ENCODE peak calls at places on chromosome 17, in four cellular contexts. One of them, this sample, is unnamed.

GRCh38 chr17:7215136-7215638 is 4.4 kb downstream of the DLG4 start:
- DNase-seq in fibroblast of lung: no peak
- DNase-seq in HCT116: no peak
- DNase-seq in neuronal stem cell: no peak
- DNase-seq in this sample: no peak

GRCh38 chr17:39666601-39667261 is 1.5 kb upstream of the PNMT start:
- DNase-seq in fibroblast of lung: no peak
- DNase-seq in HCT116: no peak
- DNase-seq in neuronal stem cell: no peak
- DNase-seq in this sample: no peak

GRCh38 chr17:79715318-79716182 is 15.2 kb upstream of the ENPP7 start:
- DNase-seq in fibroblast of lung: no peak
- DNase-seq in HCT116: no peak
- DNase-seq in neuronal stem cell: no peak
- DNase-seq in this sample: no peak

GRCh38 chr17:38628441-38628840 is 22.7 kb upstream of the SRCIN1 start:
- DNase-seq in fibroblast of lung: no peak
- DNase-seq in HCT116: peak
- DNase-seq in neuronal stem cell: no peak
- DNase-seq in this sample: no peak

GRCh38 chr17:4986403-4986802 is 1.1 kb downstream of the CAMTA2 start:
- DNase-seq in fibroblast of lung: no peak
- DNase-seq in HCT116: no peak
- DNase-seq in neuronal stem cell: no peak
- DNase-seq in this sample: no peak

GRCh38 chr17:62888148-62888547 is 77.9 kb upstream of the TANC2 start:
- DNase-seq in fibroblast of lung: no peak
- DNase-seq in HCT116: no peak
- DNase-seq in neuronal stem cell: no peak
- DNase-seq in this sample: no peak

GRCh38 chr17:7261377-7262191 is 694 bp downstream of the CLDN7 start:
- DNase-seq in fibroblast of lung: no peak
- DNase-seq in HCT116: no peak
- DNase-seq in neuronal stem cell: no peak
- DNase-seq in this sample: no peak

GRCh38 chr17:76966486-76967181 is 98.4 kb downstream of the MGAT5B start:
- DNase-seq in fibroblast of lung: no peak
- DNase-seq in HCT116: no peak
- DNase-seq in neuronal stem cell: no peak
- DNase-seq in this sample: no peak

GRCh38 chr17:41334899-41335298 is 15.7 kb downstream of the KRT33A start:
- DNase-seq in fibroblast of lung: no peak
- DNase-seq in HCT116: no peak
- DNase-seq in neuronal stem cell: no peak
- DNase-seq in this sample: no peak

GRCh38 chr17:62597920-62598319 is 29.6 kb upstream of the MRC2 start:
- DNase-seq in fibroblast of lung: peak
- DNase-seq in HCT116: no peak
- DNase-seq in neuronal stem cell: no peak
- DNase-seq in this sample: no peak

GRCh38 chr17:45770632-45771472 is 13.3 kb upstream of the CRHR1 start:
- DNase-seq in fibroblast of lung: no peak
- DNase-seq in HCT116: no peak
- DNase-seq in neuronal stem cell: peak
- DNase-seq in this sample: no peak

GRCh38 chr17:62791235-62792121 is 16.6 kb downstream of the MARCHF10 start:
- DNase-seq in fibroblast of lung: peak
- DNase-seq in HCT116: no peak
- DNase-seq in neuronal stem cell: no peak
- DNase-seq in this sample: no peak

GRCh38 chr17:73043686-73044581 is 48.6 kb downstream of the SLC39A11 start:
- DNase-seq in fibroblast of lung: peak
- DNase-seq in HCT116: no peak
- DNase-seq in neuronal stem cell: no peak
- DNase-seq in this sample: no peak

GRCh38 chr17:44898768-44899073 is 524 bp downstream of the EFTUD2 start:
- DNase-seq in fibroblast of lung: no peak
- DNase-seq in HCT116: no peak
- DNase-seq in neuronal stem cell: no peak
- DNase-seq in this sample: no peak

GRCh38 chr17:35127751-35128514 is 6.5 kb downstream of the FNDC8 start:
- DNase-seq in fibroblast of lung: peak
- DNase-seq in HCT116: no peak
- DNase-seq in neuronal stem cell: no peak
- DNase-seq in this sample: no peak

GRCh38 chr17:78804777-78805176 is 22.7 kb upstream of the CYTH1 start:
- DNase-seq in fibroblast of lung: no peak
- DNase-seq in HCT116: no peak
- DNase-seq in neuronal stem cell: no peak
- DNase-seq in this sample: no peak

GRCh38 chr17:73748521-73748920 is 104.3 kb upstream of the SDK2 start:
- DNase-seq in fibroblast of lung: no peak
- DNase-seq in HCT116: no peak
- DNase-seq in neuronal stem cell: no peak
- DNase-seq in this sample: no peak

GRCh38 chr17:62902573-62903229 is 63.3 kb upstream of the TANC2 start:
- DNase-seq in fibroblast of lung: no peak
- DNase-seq in HCT116: no peak
- DNase-seq in neuronal stem cell: no peak
- DNase-seq in this sample: no peak

GRCh38 chr17:2023692-2024571 is 1.2 kb downstream of the RTN4RL1 start:
- DNase-seq in fibroblast of lung: peak
- DNase-seq in HCT116: peak
- DNase-seq in neuronal stem cell: peak
- DNase-seq in this sample: no peak

GRCh38 chr17:8474826-8475225 is 39.1 kb downstream of the NDEL1 start:
- DNase-seq in fibroblast of lung: no peak
- DNase-seq in HCT116: no peak
- DNase-seq in neuronal stem cell: no peak
- DNase-seq in this sample: no peak

GRCh38 chr17:72510454-72511016 is 389.7 kb downstream of the SOX9 start:
- DNase-seq in fibroblast of lung: peak
- DNase-seq in HCT116: no peak
- DNase-seq in neuronal stem cell: no peak
- DNase-seq in this sample: no peak

GRCh38 chr17:54194268-54194667 is 371.5 kb downstream of the KIF2B start:
- DNase-seq in fibroblast of lung: no peak
- DNase-seq in HCT116: no peak
- DNase-seq in neuronal stem cell: no peak
- DNase-seq in this sample: no peak

GRCh38 chr17:45886852-45887251 is 7.5 kb upstream of the MAPT start:
- DNase-seq in fibroblast of lung: no peak
- DNase-seq in HCT116: no peak
- DNase-seq in neuronal stem cell: no peak
- DNase-seq in this sample: no peak

GRCh38 chr17:42509916-42510315 is 26.1 kb upstream of the NAGLU start:
- DNase-seq in fibroblast of lung: no peak
- DNase-seq in HCT116: no peak
- DNase-seq in neuronal stem cell: no peak
- DNase-seq in this sample: no peak

GRCh38 chr17:36937961-36938565 is 788 bp downstream of the LHX1 start:
- DNase-seq in fibroblast of lung: peak
- DNase-seq in HCT116: no peak
- DNase-seq in neuronal stem cell: no peak
- DNase-seq in this sample: no peak

GRCh38 chr17:31811021-31811565 is 48.0 kb downstream of the COPRS start:
- DNase-seq in fibroblast of lung: peak
- DNase-seq in HCT116: no peak
- DNase-seq in neuronal stem cell: no peak
- DNase-seq in this sample: no peak

GRCh38 chr17:42950044-42950783 is 14.0 kb downstream of the AARSD1 start:
- DNase-seq in fibroblast of lung: peak
- DNase-seq in HCT116: no peak
- DNase-seq in neuronal stem cell: no peak
- DNase-seq in this sample: no peak

GRCh38 chr17:75404223-75404738 is 1.2 kb downstream of the GRB2 start:
- DNase-seq in fibroblast of lung: peak
- DNase-seq in HCT116: peak
- DNase-seq in neuronal stem cell: no peak
- DNase-seq in this sample: no peak

GRCh38 chr17:28888832-28889231 is 8.7 kb downstream of the FLOT2 start:
- DNase-seq in fibroblast of lung: no peak
- DNase-seq in HCT116: no peak
- DNase-seq in neuronal stem cell: no peak
- DNase-seq in this sample: no peak

GRCh38 chr17:43908111-43908721 is 880 bp upstream of the MPP2 start:
- DNase-seq in fibroblast of lung: peak
- DNase-seq in HCT116: peak
- DNase-seq in neuronal stem cell: peak
- DNase-seq in this sample: no peak

GRCh38 chr17:47812146-47812920 is 9.3 kb downstream of the OSBPL7 start:
- DNase-seq in fibroblast of lung: no peak
- DNase-seq in HCT116: no peak
- DNase-seq in neuronal stem cell: no peak
- DNase-seq in this sample: no peak

GRCh38 chr17:75753514-75754377 is 11.2 kb downstream of the GALK1 start:
- DNase-seq in fibroblast of lung: peak
- DNase-seq in HCT116: no peak
- DNase-seq in neuronal stem cell: peak
- DNase-seq in this sample: no peak

GRCh38 chr17:74356640-74357465 is 4.8 kb downstream of the BTBD17 start:
- DNase-seq in fibroblast of lung: no peak
- DNase-seq in HCT116: no peak
- DNase-seq in neuronal stem cell: no peak
- DNase-seq in this sample: no peak

GRCh38 chr17:50845260-50846147 is 10.1 kb downstream of the WFIKKN2 start:
- DNase-seq in fibroblast of lung: no peak
- DNase-seq in HCT116: no peak
- DNase-seq in neuronal stem cell: no peak
- DNase-seq in this sample: no peak
- H3K27ac ChIP-seq in fibroblast of lung: no peak
- H3K27ac ChIP-seq in HCT116: no peak
- H3K27ac ChIP-seq in neuronal stem cell: no peak
- H3K27ac ChIP-seq in this sample: peak

GRCh38 chr17:81402530-81402941 is 7.3 kb downstream of the BAHCC1 start:
- DNase-seq in fibroblast of lung: no peak
- DNase-seq in HCT116: no peak
- DNase-seq in neuronal stem cell: no peak
- DNase-seq in this sample: no peak

GRCh38 chr17:81400939-81401726 is 5.9 kb downstream of the BAHCC1 start:
- DNase-seq in fibroblast of lung: peak
- DNase-seq in HCT116: no peak
- DNase-seq in neuronal stem cell: no peak
- DNase-seq in this sample: no peak

GRCh38 chr17:81403040-81403467 is 7.8 kb downstream of the BAHCC1 start:
- DNase-seq in fibroblast of lung: no peak
- DNase-seq in HCT116: no peak
- DNase-seq in neuronal stem cell: no peak
- DNase-seq in this sample: no peak

GRCh38 chr17:81400154-81400938 is 5.1 kb downstream of the BAHCC1 start:
- DNase-seq in fibroblast of lung: peak
- DNase-seq in HCT116: no peak
- DNase-seq in neuronal stem cell: peak
- DNase-seq in this sample: no peak

GRCh38 chr17:81401727-81402529 is 6.7 kb downstream of the BAHCC1 start:
- DNase-seq in fibroblast of lung: peak
- DNase-seq in HCT116: no peak
- DNase-seq in neuronal stem cell: no peak
- DNase-seq in this sample: no peak
- H3K27ac ChIP-seq in fibroblast of lung: peak
- H3K27ac ChIP-seq in HCT116: peak
- H3K27ac ChIP-seq in neuronal stem cell: no peak
- H3K27ac ChIP-seq in this sample: no peak

DNA sequence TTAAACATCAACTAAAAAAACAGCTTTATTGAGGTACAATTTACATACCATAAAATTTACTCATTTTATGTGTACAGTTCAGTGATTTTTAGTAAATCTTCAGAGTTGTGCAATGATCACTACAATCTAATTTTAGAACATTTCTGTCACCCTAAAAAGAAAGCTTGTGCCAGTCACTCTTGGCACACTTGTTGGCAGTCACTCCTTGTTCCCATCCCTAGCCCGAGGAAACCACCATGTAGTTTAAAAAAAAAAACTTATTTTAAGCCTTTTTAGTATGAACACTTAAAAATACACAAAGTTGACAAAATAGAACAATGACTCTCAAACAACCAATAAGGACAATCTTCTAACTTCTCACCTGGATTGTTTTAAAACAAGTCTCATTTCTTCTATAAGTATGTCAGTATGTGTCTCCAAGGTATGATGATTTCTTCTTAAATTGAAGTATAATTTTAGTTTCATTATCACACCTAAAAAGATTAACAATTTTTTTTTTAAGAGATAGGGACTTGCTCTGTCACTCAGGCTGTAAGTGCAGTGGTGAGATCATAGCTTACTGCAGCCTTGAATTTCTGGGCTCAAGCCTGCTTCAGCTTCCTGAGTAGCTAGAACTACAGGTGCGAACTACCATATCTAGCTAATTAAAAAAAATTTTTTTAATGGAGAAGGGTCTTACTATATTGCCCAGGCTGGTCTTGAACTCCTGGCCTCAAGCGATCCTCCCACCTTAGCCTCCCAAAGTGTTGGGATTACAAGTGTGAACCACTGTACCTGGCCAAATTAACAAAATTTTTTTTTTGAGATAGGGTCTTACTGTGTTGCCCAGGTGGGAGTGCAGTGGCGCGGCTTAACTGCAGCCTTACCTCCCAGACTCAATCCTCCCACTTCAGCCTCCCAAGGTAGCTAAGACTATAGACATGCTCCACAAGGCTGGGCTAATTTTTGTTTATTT is 53.2 kb downstream of the PPM1E start:
- DNase-seq in fibroblast of lung: no peak
- DNase-seq in HCT116: no peak
- DNase-seq in neuronal stem cell: no peak
- DNase-seq in this sample: no peak
- H3K27ac ChIP-seq in fibroblast of lung: no peak
- H3K27ac ChIP-seq in HCT116: no peak
- H3K27ac ChIP-seq in neuronal stem cell: no peak
- H3K27ac ChIP-seq in this sample: no peak

GRCh38 chr17:17173921-17174320 is 32.2 kb downstream of the PLD6 start:
- DNase-seq in fibroblast of lung: no peak
- DNase-seq in HCT116: no peak
- DNase-seq in neuronal stem cell: no peak
- DNase-seq in this sample: no peak
- H3K27ac ChIP-seq in fibroblast of lung: no peak
- H3K27ac ChIP-seq in HCT116: no peak
- H3K27ac ChIP-seq in neuronal stem cell: no peak
- H3K27ac ChIP-seq in this sample: no peak

DNA sequence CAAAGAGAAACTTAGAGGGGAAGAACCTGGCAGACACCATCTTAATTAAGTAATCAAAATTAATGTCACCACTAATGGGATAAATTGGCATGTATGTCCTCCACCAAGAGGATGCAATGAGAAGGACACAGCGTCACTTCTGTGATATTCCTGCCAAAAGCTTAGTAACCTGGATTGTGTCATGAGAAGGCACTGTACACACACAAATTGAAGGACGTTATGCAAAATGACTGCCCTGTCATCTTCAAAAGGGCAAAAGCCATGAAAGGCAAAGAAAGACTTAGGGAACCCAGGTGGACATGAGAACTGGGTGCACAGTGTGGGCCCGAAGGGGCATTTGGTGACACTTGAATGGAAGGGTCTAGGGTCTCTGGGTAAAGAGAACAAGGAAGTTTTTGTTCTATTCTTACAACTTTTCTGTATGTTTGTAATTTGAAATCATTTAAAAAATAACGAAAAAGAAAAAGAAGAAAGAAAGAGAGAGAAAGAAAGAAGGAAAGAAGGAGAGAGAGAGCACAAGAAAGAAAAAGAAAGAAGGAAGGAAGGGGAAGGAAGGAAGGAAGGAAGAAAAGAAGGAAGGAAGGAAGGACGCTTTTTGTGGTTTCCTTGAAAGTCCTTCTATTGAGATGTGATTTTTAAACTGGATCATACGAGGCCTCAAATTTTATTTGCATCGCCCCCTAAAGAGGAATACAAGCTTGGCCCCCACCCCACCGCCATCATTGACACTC is 4.0 kb upstream of the APOH start:
- DNase-seq in fibroblast of lung: no peak
- DNase-seq in HCT116: no peak
- DNase-seq in neuronal stem cell: no peak
- DNase-seq in this sample: no peak
- H3K27ac ChIP-seq in fibroblast of lung: no peak
- H3K27ac ChIP-seq in HCT116: no peak
- H3K27ac ChIP-seq in neuronal stem cell: no peak
- H3K27ac ChIP-seq in this sample: no peak